ENCODE peak calls at places on chromosomes 12 and 14, in six cellular contexts. W is stomach, J is ovary, D is breast epithelium, R is transverse colon, Z is vagina. V is an unnamed sample.

GRCh38 chr12:75996907-75997447 is 34.6 kb downstream of the PHLDA1 start:
- DNase-seq in W (no peak), J (no peak), D (no peak), R (no peak), Z (no peak), V (no peak)

GRCh38 chr12:19970116-19970515 is 398.2 kb upstream of the PDE3A start:
- DNase-seq in W (no peak), J (no peak), D (no peak), R (no peak), Z (no peak), V (no peak)

GRCh38 chr14:41586237-41586636 is 20.4 kb upstream of the LRFN5 start:
- DNase-seq in W (no peak), J (no peak), D (no peak), R (no peak), Z (no peak), V (no peak)

GRCh38 chr14:103483600-103483999 is 39.0 kb downstream of the CKB start:
- DNase-seq in W (peak), J (no peak), D (no peak), R (no peak), Z (no peak), V (no peak)

GRCh38 chr12:10293570-10294227 is 14.0 kb upstream of the KLRD1 start:
- DNase-seq in W (no peak), J (no peak), D (no peak), R (no peak), Z (no peak), V (no peak)

GRCh38 chr14:67335781-67336180 is 23.8 kb downstream of the ATP6V1D start:
- DNase-seq in W (no peak), J (no peak), D (no peak), R (no peak), Z (no peak), V (no peak)

GRCh38 chr12:128933926-128934325 is 80.6 kb downstream of the GLT1D1 start:
- DNase-seq in W (no peak), J (no peak), D (no peak), R (no peak), Z (no peak), V (no peak)

GRCh38 chr14:95415993-95416392 is 96.3 kb upstream of the CLMN start:
- DNase-seq in W (no peak), J (no peak), D (no peak), R (no peak), Z (no peak), V (no peak)

GRCh38 chr12:50848963-50849362 is 6.2 kb downstream of the TMPRSS12 start:
- DNase-seq in W (no peak), J (no peak), D (no peak), R (no peak), Z (no peak), V (no peak)

GRCh38 chr14:67526181-67526580 is 6.9 kb upstream of the PLEKHH1 start:
- DNase-seq in W (no peak), J (no peak), D (no peak), R (no peak), Z (no peak), V (no peak)

GRCh38 chr14:76551906-76552305 is 176.0 kb downstream of the ESRRB start:
- DNase-seq in W (no peak), J (no peak), D (no peak), R (no peak), Z (no peak), V (no peak)

GRCh38 chr12:44465139-44465538 is 411.0 kb downstream of the NELL2 start:
- DNase-seq in W (no peak), J (no peak), D (no peak), R (no peak), Z (no peak), V (no peak)

GRCh38 chr14:99910337-99911268 is 117.4 kb downstream of the EML1 start:
- DNase-seq in W (no peak), J (no peak), D (no peak), R (no peak), Z (no peak), V (no peak)

GRCh38 chr12:76183459-76184186 is 99.1 kb upstream of the NAP1L1 start:
- DNase-seq in W (no peak), J (no peak), D (no peak), R (no peak), Z (no peak), V (no peak)

GRCh38 chr14:95226801-95227200 is 69.5 kb upstream of the DICER1 start:
- DNase-seq in W (no peak), J (no peak), D (no peak), R (no peak), Z (no peak), V (no peak)

GRCh38 chr12:114700392-114701103 is 16.6 kb upstream of the TBX3 start:
- DNase-seq in W (no peak), J (no peak), D (no peak), R (no peak), Z (no peak), V (no peak)

GRCh38 chr12:130186631-130187269 is 24.5 kb downstream of the FZD10 start:
- DNase-seq in W (no peak), J (no peak), D (no peak), R (no peak), Z (peak), V (no peak)

GRCh38 chr14:38171197-38171596 is 36.5 kb upstream of the SSTR1 start:
- DNase-seq in W (no peak), J (no peak), D (no peak), R (no peak), Z (no peak), V (no peak)

GRCh38 chr12:54602661-54603060 is 14.2 kb upstream of the PPP1R1A start:
- DNase-seq in W (no peak), J (no peak), D (no peak), R (no peak), Z (no peak), V (no peak)

GRCh38 chr12:54604436-54604835 is 16.0 kb upstream of the PPP1R1A start:
- DNase-seq in W (no peak), J (no peak), D (no peak), R (no peak), Z (no peak), V (no peak)

GRCh38 chr12:54603872-54604271 is 15.4 kb upstream of the PPP1R1A start:
- DNase-seq in W (no peak), J (no peak), D (no peak), R (no peak), Z (no peak), V (no peak)

GRCh38 chr12:54603173-54603814 is 14.8 kb upstream of the PPP1R1A start:
- DNase-seq in W (peak), J (peak), D (peak), R (peak), Z (no peak), V (peak)

GRCh38 chr12:54601841-54602240 is 13.4 kb upstream of the PPP1R1A start:
- DNase-seq in W (no peak), J (no peak), D (no peak), R (no peak), Z (no peak), V (no peak)
- TF ChIP-seq POLR2A in W (no peak), J (no peak), D (no peak), R (no peak), Z (no peak), V (no peak)

GRCh38 chr12:115830070-115830469 is 447.4 kb downstream of the MED13L start:
- DNase-seq in W (no peak), J (no peak), D (no peak), R (no peak), Z (no peak), V (no peak)

GRCh38 chr12:115837220-115837619 is 440.3 kb downstream of the MED13L start:
- DNase-seq in W (no peak), J (no peak), D (no peak), R (no peak), Z (no peak), V (no peak)

GRCh38 chr12:115835445-115835844 is 442.0 kb downstream of the MED13L start:
- DNase-seq in W (no peak), J (no peak), D (no peak), R (no peak), Z (no peak), V (no peak)

GRCh38 chr12:115830633-115831032 is 446.9 kb downstream of the MED13L start:
- DNase-seq in W (no peak), J (no peak), D (no peak), R (no peak), Z (no peak), V (no peak)

DNA sequence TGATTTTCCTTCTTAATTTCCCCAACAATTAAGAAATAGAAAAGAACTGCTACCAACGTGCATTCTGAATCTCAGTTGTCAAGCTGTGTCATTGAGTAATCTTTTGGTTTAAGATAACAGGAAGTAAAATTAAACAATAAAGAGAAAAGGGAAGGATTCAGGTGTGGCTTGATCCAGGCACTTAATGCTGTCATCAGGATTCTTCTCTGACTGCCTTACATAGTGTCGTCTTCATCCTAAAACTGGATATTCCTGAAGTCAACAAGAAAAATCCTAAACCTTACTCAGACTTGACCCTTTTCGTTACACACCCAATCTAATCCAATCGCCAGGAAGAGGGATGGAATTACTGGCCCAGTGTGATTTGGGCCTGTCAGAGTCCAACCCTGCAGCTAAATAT is 443.8 kb downstream of the MED13L start:
- DNase-seq in W (no peak), J (no peak), D (no peak), R (no peak), Z (no peak), V (no peak)
- TF ChIP-seq POLR2A in W (no peak), J (no peak), D (no peak), R (no peak), Z (no peak), V (no peak)

GRCh38 chr14:105018414-105018813 is 2.5 kb downstream of the CDCA4 start:
- DNase-seq in W (no peak), J (no peak), D (no peak), R (no peak), Z (no peak), V (no peak)
- TF ChIP-seq POLR2A in W (no peak), J (no peak), D (no peak), R (no peak), Z (no peak), V (no peak)

GRCh38 chr12:111599459-111600295 is 562 bp upstream of the ATXN2 start:
- DNase-seq in W (peak), J (peak), D (peak), R (peak), Z (no peak), V (peak)
- TF ChIP-seq POLR2A in W (no peak), J (peak), D (peak), R (peak), Z (no peak), V (no peak)

DNA sequence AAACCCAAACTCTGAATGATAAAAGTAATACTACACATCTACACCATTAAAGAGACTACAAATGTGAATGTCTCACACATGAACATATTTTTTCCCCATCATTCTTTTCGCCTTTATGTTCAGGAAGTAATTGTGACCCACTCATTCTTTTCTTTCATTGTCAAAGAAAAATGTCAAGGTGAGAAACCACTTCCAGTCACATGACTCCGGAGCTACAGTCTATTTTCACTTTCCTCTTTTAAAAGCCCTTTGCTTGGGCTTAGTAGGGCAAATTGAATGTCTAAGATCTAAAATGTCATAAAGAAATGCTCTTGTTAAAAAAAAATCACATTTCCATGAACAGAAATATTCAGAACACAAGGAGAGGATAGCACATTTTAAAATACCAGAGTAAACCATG is 461.3 kb downstream of the SOX5 start:
- DNase-seq in W (no peak), J (no peak), D (no peak), R (no peak), Z (no peak), V (no peak)
- TF ChIP-seq POLR2A in W (no peak), J (no peak), D (no peak), R (no peak), Z (no peak), V (no peak)

V was measured in testis.